ENCODE peak calls at places on chromosomes 5 and 9, in six cellular contexts. One of them, this sample, is unnamed.

GRCh38 chr5:91206734-91207133 is 176.4 kb downstream of the ARRDC3 start:
- DNase-seq in heart right ventricle: no peak
- DNase-seq in breast epithelium: no peak
- DNase-seq in astrocyte of the spinal cord: peak
- DNase-seq in A673: no peak
- DNase-seq in HFF-Myc: no peak
- DNase-seq in this sample: no peak

GRCh38 chr9:32069169-32069813 is 315.2 kb upstream of the ACO1 start:
- DNase-seq in heart right ventricle: no peak
- DNase-seq in breast epithelium: no peak
- DNase-seq in astrocyte of the spinal cord: no peak
- DNase-seq in A673: peak
- DNase-seq in HFF-Myc: no peak
- DNase-seq in this sample: no peak

GRCh38 chr5:78405820-78406750 is 45.7 kb downstream of the SCAMP1 start:
- DNase-seq in heart right ventricle: no peak
- DNase-seq in breast epithelium: no peak
- DNase-seq in astrocyte of the spinal cord: peak
- DNase-seq in A673: no peak
- DNase-seq in HFF-Myc: no peak
- DNase-seq in this sample: no peak

GRCh38 chr5:78501411-78502338 is 141.3 kb downstream of the SCAMP1 start:
- DNase-seq in heart right ventricle: no peak
- DNase-seq in breast epithelium: no peak
- DNase-seq in astrocyte of the spinal cord: peak
- DNase-seq in A673: no peak
- DNase-seq in HFF-Myc: no peak
- DNase-seq in this sample: no peak

GRCh38 chr9:119839888-119840287 is 470.7 kb upstream of the BRINP1 start:
- DNase-seq in heart right ventricle: no peak
- DNase-seq in breast epithelium: no peak
- DNase-seq in astrocyte of the spinal cord: no peak
- DNase-seq in A673: no peak
- DNase-seq in HFF-Myc: no peak
- DNase-seq in this sample: peak

GRCh38 chr9:96009690-96010477 is 134.4 kb downstream of the ERCC6L2 start:
- DNase-seq in heart right ventricle: no peak
- DNase-seq in breast epithelium: no peak
- DNase-seq in astrocyte of the spinal cord: peak
- DNase-seq in A673: no peak
- DNase-seq in HFF-Myc: no peak
- DNase-seq in this sample: no peak

GRCh38 chr9:116345817-116346216 is 192.2 kb downstream of the PAPPA start:
- DNase-seq in heart right ventricle: no peak
- DNase-seq in breast epithelium: no peak
- DNase-seq in astrocyte of the spinal cord: no peak
- DNase-seq in A673: no peak
- DNase-seq in HFF-Myc: no peak
- DNase-seq in this sample: no peak

GRCh38 chr9:90423661-90424193 is 218.9 kb downstream of the DIRAS2 start:
- DNase-seq in heart right ventricle: no peak
- DNase-seq in breast epithelium: no peak
- DNase-seq in astrocyte of the spinal cord: peak
- DNase-seq in A673: no peak
- DNase-seq in HFF-Myc: no peak
- DNase-seq in this sample: no peak

GRCh38 chr9:2676466-2676865 is 40.8 kb upstream of the KCNV2 start:
- DNase-seq in heart right ventricle: no peak
- DNase-seq in breast epithelium: no peak
- DNase-seq in astrocyte of the spinal cord: no peak
- DNase-seq in A673: no peak
- DNase-seq in HFF-Myc: no peak
- DNase-seq in this sample: no peak

GRCh38 chr5:93117753-93118531 is 463.1 kb downstream of the NR2F1-AS1 start:
- DNase-seq in heart right ventricle: no peak
- DNase-seq in breast epithelium: no peak
- DNase-seq in astrocyte of the spinal cord: peak
- DNase-seq in A673: no peak
- DNase-seq in HFF-Myc: no peak
- DNase-seq in this sample: no peak

GRCh38 chr9:127556871-127557270 is 55.2 kb upstream of the STXBP1 start:
- DNase-seq in heart right ventricle: no peak
- DNase-seq in breast epithelium: no peak
- DNase-seq in astrocyte of the spinal cord: no peak
- DNase-seq in A673: no peak
- DNase-seq in HFF-Myc: no peak
- DNase-seq in this sample: no peak

GRCh38 chr9:129336601-129337286 is 158.7 kb upstream of the IER5L start:
- DNase-seq in heart right ventricle: no peak
- DNase-seq in breast epithelium: peak
- DNase-seq in astrocyte of the spinal cord: peak
- DNase-seq in A673: peak
- DNase-seq in HFF-Myc: no peak
- DNase-seq in this sample: peak

GRCh38 chr5:89878140-89878570 is 531.4 kb downstream of the CETN3 start:
- DNase-seq in heart right ventricle: no peak
- DNase-seq in breast epithelium: peak
- DNase-seq in astrocyte of the spinal cord: peak
- DNase-seq in A673: peak
- DNase-seq in HFF-Myc: peak
- DNase-seq in this sample: no peak

GRCh38 chr5:133222979-133223378 is 171.2 kb downstream of the HSPA4 start:
- DNase-seq in heart right ventricle: no peak
- DNase-seq in breast epithelium: peak
- DNase-seq in astrocyte of the spinal cord: no peak
- DNase-seq in A673: no peak
- DNase-seq in HFF-Myc: no peak
- DNase-seq in this sample: no peak

GRCh38 chr5:152293189-152293588 is 111.9 kb downstream of the NMUR2 start:
- DNase-seq in heart right ventricle: no peak
- DNase-seq in breast epithelium: no peak
- DNase-seq in astrocyte of the spinal cord: no peak
- DNase-seq in A673: no peak
- DNase-seq in HFF-Myc: no peak
- DNase-seq in this sample: no peak

GRCh38 chr9:101561740-101562139 is 28.1 kb downstream of the RNF20 start:
- DNase-seq in heart right ventricle: no peak
- DNase-seq in breast epithelium: no peak
- DNase-seq in astrocyte of the spinal cord: no peak
- DNase-seq in A673: no peak
- DNase-seq in HFF-Myc: no peak
- DNase-seq in this sample: no peak

GRCh38 chr9:5629312-5630037 is 568 bp downstream of the RIC1 start:
- DNase-seq in heart right ventricle: peak
- DNase-seq in breast epithelium: peak
- DNase-seq in astrocyte of the spinal cord: peak
- DNase-seq in A673: peak
- DNase-seq in HFF-Myc: no peak
- DNase-seq in this sample: peak

GRCh38 chr9:132288956-132289355 is 65.8 kb downstream of the SETX start:
- DNase-seq in heart right ventricle: no peak
- DNase-seq in breast epithelium: no peak
- DNase-seq in astrocyte of the spinal cord: no peak
- DNase-seq in A673: no peak
- DNase-seq in HFF-Myc: no peak
- DNase-seq in this sample: no peak

GRCh38 chr5:6700074-6700685 is 13.1 kb upstream of the TENT4A start:
- DNase-seq in heart right ventricle: no peak
- DNase-seq in breast epithelium: no peak
- DNase-seq in astrocyte of the spinal cord: peak
- DNase-seq in A673: no peak
- DNase-seq in HFF-Myc: no peak
- DNase-seq in this sample: no peak

DNA sequence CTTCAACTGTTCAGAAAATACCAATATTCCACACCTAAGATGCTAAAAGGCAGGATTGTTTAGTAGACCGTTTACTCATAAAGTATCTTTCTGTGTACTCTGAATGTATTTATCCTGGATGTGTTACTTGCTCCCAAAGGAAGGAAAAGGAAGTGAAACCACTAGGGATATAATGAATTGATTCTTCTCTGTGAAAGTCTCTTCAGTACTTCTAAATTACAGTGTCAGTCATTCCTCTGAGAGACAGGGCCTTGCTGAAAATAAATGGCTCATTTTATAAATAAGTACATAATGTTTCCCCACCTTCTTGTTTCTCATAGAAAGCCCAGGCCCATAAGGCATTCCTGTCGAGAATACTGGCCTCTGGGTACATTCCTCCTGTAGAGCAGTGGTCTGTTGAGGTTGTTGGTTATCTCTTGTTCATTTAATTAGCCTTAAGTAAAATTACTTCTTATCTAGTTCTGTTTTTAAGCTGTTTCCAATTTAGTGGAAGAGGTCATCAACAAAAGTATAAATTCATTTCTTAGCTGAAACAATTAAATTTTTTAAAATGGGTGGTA is 1.6 kb downstream of the HAPLN1 start:
- DNase-seq in heart right ventricle: no peak
- DNase-seq in breast epithelium: no peak
- DNase-seq in astrocyte of the spinal cord: no peak
- DNase-seq in A673: no peak
- DNase-seq in HFF-Myc: no peak
- DNase-seq in this sample: no peak
- H3K4me3 ChIP-seq in heart right ventricle: no peak
- H3K4me3 ChIP-seq in breast epithelium: no peak
- H3K4me3 ChIP-seq in astrocyte of the spinal cord: peak
- H3K4me3 ChIP-seq in A673: no peak
- H3K4me3 ChIP-seq in HFF-Myc: no peak
- H3K4me3 ChIP-seq in this sample: no peak

GRCh38 chr5:150131461-150131860 is 24.2 kb downstream of the PDGFRB start:
- DNase-seq in heart right ventricle: no peak
- DNase-seq in breast epithelium: no peak
- DNase-seq in astrocyte of the spinal cord: no peak
- DNase-seq in A673: no peak
- DNase-seq in HFF-Myc: no peak
- DNase-seq in this sample: peak

GRCh38 chr5:150130493-150130922 is 25.1 kb downstream of the PDGFRB start:
- DNase-seq in heart right ventricle: no peak
- DNase-seq in breast epithelium: no peak
- DNase-seq in astrocyte of the spinal cord: no peak
- DNase-seq in A673: no peak
- DNase-seq in HFF-Myc: no peak
- DNase-seq in this sample: peak

GRCh38 chr5:150131978-150132694 is 23.5 kb downstream of the PDGFRB start:
- DNase-seq in heart right ventricle: no peak
- DNase-seq in breast epithelium: no peak
- DNase-seq in astrocyte of the spinal cord: no peak
- DNase-seq in A673: no peak
- DNase-seq in HFF-Myc: no peak
- DNase-seq in this sample: peak

GRCh38 chr5:150129454-150129812 is 26.2 kb downstream of the PDGFRB start:
- DNase-seq in heart right ventricle: no peak
- DNase-seq in breast epithelium: no peak
- DNase-seq in astrocyte of the spinal cord: no peak
- DNase-seq in A673: no peak
- DNase-seq in HFF-Myc: no peak
- DNase-seq in this sample: no peak

GRCh38 chr5:150129813-150130492 is 25.7 kb downstream of the PDGFRB start:
- DNase-seq in heart right ventricle: peak
- DNase-seq in breast epithelium: peak
- DNase-seq in astrocyte of the spinal cord: peak
- DNase-seq in A673: peak
- DNase-seq in HFF-Myc: no peak
- DNase-seq in this sample: peak
- TF ChIP-seq CTCF in heart right ventricle: peak
- TF ChIP-seq CTCF in breast epithelium: peak
- TF ChIP-seq CTCF in astrocyte of the spinal cord: peak
- TF ChIP-seq CTCF in A673: peak
- TF ChIP-seq CTCF in HFF-Myc: peak
- TF ChIP-seq CTCF in this sample: peak

GRCh38 chr5:40021007-40021406 is 596.2 kb upstream of the DAB2 start:
- DNase-seq in heart right ventricle: no peak
- DNase-seq in breast epithelium: no peak
- DNase-seq in astrocyte of the spinal cord: no peak
- DNase-seq in A673: no peak
- DNase-seq in HFF-Myc: no peak
- DNase-seq in this sample: no peak

GRCh38 chr5:40017151-40017550 is 592.4 kb upstream of the DAB2 start:
- DNase-seq in heart right ventricle: no peak
- DNase-seq in breast epithelium: no peak
- DNase-seq in astrocyte of the spinal cord: no peak
- DNase-seq in A673: no peak
- DNase-seq in HFF-Myc: no peak
- DNase-seq in this sample: no peak

GRCh38 chr5:40022057-40022456 is 597.3 kb upstream of the DAB2 start:
- DNase-seq in heart right ventricle: no peak
- DNase-seq in breast epithelium: no peak
- DNase-seq in astrocyte of the spinal cord: no peak
- DNase-seq in A673: peak
- DNase-seq in HFF-Myc: no peak
- DNase-seq in this sample: no peak

DNA sequence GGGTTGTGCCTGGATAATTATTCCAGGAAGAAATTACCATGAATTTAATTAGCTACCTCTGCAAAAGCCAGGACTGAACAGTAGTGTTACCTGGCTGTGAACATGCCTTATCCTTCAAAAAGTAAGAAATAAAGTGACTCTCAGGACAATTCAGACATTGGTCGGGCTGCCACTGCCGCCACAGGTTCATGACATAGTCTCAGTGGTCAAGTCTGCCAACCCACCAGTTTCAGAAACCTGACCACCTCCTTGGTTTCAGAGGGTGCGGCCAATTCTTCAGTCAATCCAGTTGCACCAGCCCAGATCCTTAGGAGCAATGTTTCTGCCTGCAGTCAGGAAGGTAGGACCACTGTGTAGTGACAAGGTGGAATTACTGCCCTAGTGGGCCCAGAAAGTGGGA is 593.1 kb upstream of the DAB2 start:
- DNase-seq in heart right ventricle: no peak
- DNase-seq in breast epithelium: no peak
- DNase-seq in astrocyte of the spinal cord: no peak
- DNase-seq in A673: no peak
- DNase-seq in HFF-Myc: no peak
- DNase-seq in this sample: no peak
- H3K4me3 ChIP-seq in heart right ventricle: no peak
- H3K4me3 ChIP-seq in breast epithelium: no peak
- H3K4me3 ChIP-seq in astrocyte of the spinal cord: no peak
- H3K4me3 ChIP-seq in A673: no peak
- H3K4me3 ChIP-seq in HFF-Myc: no peak
- H3K4me3 ChIP-seq in this sample: no peak

DNA sequence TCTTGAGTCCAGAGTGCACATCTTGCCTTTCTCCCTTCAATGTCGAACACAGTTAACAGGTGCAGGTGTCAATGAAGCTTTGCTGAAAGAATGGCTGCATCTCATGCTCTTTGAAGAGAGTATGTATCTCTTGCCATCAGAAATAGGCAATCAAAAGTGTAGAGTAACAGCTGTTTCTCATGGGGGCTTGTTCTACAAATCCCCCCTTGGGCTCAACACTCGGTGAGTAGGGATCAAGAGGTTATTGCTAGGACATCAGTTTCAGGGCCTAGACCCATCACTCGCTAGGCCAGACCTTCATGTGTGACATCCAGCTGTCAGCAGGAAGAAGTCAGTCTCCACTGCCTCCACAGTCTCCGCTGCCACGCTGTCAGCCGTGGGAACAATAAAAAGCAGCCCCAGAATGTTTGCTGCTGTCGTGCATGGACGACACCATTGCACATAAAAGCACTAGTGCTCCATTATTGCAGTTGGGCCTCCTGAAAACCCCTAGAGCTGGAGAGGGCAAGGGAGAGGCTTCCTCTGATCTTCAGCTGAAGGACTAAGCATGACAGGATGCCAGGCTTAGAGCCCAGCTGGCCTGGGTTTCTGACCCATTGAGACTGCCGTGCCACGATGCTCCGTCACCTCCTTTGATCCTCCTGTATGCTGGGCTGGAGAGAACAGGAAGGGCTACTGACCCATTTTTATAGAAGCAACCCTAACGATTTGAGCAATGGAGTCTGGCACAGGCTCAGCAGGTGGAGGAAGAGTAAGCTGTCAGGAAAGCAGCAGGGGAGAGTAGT is 23.6 kb downstream of the TRAF1 start:
- DNase-seq in heart right ventricle: no peak
- DNase-seq in breast epithelium: no peak
- DNase-seq in astrocyte of the spinal cord: no peak
- DNase-seq in A673: no peak
- DNase-seq in HFF-Myc: no peak
- DNase-seq in this sample: no peak
- TF ChIP-seq CTCF in heart right ventricle: no peak
- TF ChIP-seq CTCF in breast epithelium: no peak
- TF ChIP-seq CTCF in astrocyte of the spinal cord: no peak
- TF ChIP-seq CTCF in A673: no peak
- TF ChIP-seq CTCF in HFF-Myc: no peak
- TF ChIP-seq CTCF in this sample: no peak

This sample was measured in kidney.